ENCODE peak calls at places on chromosome 4, in seven cellular contexts. L is foreskin fibroblast, D is lung, C is PC-3, Y is HFF-Myc, Q is GM23338, N is osteocyte. B is an unnamed sample.

GRCh38 chr4:89737888-89738287 is 99.1 kb downstream of the SNCA start:
- DNase-seq in L (peak), D (no peak), C (peak), Y (no peak), Q (no peak), N (no peak), B (peak)

GRCh38 chr4:1410491-1411325 is 4.5 kb upstream of the NKX1-1 start:
- DNase-seq in L (no peak), D (no peak), C (peak), Y (peak), Q (peak), N (peak), B (no peak)

GRCh38 chr4:111228874-111229273 is 606.0 kb upstream of the PITX2 start:
- DNase-seq in L (peak), D (no peak), C (peak), Y (no peak), Q (no peak), N (no peak), B (no peak)

GRCh38 chr4:85952518-85952917 is 407.3 kb downstream of the MAPK10 start:
- DNase-seq in L (peak), D (no peak), C (peak), Y (no peak), Q (no peak), N (no peak), B (peak)

GRCh38 chr4:1208970-1209704 is 36.8 kb upstream of the SPON2 start:
- DNase-seq in L (no peak), D (no peak), C (no peak), Y (no peak), Q (peak), N (no peak), B (no peak)

GRCh38 chr4:52643846-52644245 is 15.3 kb downstream of the USP46 start:
- DNase-seq in L (peak), D (peak), C (peak), Y (no peak), Q (no peak), N (no peak), B (peak)

GRCh38 chr4:10866691-10867090 is 182.1 kb upstream of the CLNK start:
- DNase-seq in L (no peak), D (no peak), C (no peak), Y (no peak), Q (no peak), N (no peak), B (no peak)

GRCh38 chr4:2251073-2251794 is 9.3 kb upstream of the HAUS3 start:
- DNase-seq in L (no peak), D (no peak), C (no peak), Y (no peak), Q (no peak), N (no peak), B (no peak)

GRCh38 chr4:14222630-14223029 is 595.1 kb upstream of the BOD1L1 start:
- DNase-seq in L (no peak), D (no peak), C (no peak), Y (no peak), Q (no peak), N (no peak), B (no peak)

GRCh38 chr4:121717680-121718237 is 21.0 kb upstream of the ANXA5 start:
- DNase-seq in L (peak), D (no peak), C (no peak), Y (no peak), Q (no peak), N (no peak), B (no peak)

GRCh38 chr4:78325244-78326187 is 226.1 kb upstream of the ANXA3 start:
- DNase-seq in L (no peak), D (no peak), C (peak), Y (no peak), Q (no peak), N (no peak), B (no peak)

GRCh38 chr4:77022581-77023133 is 53.1 kb downstream of the CCNI start:
- DNase-seq in L (peak), D (no peak), C (no peak), Y (no peak), Q (peak), N (no peak), B (peak)
- TF ChIP-seq CTCF in L (no peak), D (no peak), C (no peak), Y (no peak), Q (no peak), N (no peak), B (peak)

GRCh38 chr4:182254381-182254780 is 11.2 kb downstream of the TENM3 start:
- DNase-seq in L (no peak), D (no peak), C (no peak), Y (no peak), Q (peak), N (no peak), B (no peak)
- TF ChIP-seq CTCF in L (no peak), D (no peak), C (no peak), Y (no peak), Q (no peak), N (no peak), B (no peak)

GRCh38 chr4:141080668-141081067 is 52.6 kb downstream of the RNF150 start:
- DNase-seq in L (no peak), D (no peak), C (no peak), Y (no peak), Q (peak), N (no peak), B (no peak)

GRCh38 chr4:141078871-141079270 is 54.4 kb downstream of the RNF150 start:
- DNase-seq in L (peak), D (no peak), C (no peak), Y (no peak), Q (no peak), N (no peak), B (no peak)

GRCh38 chr4:141079393-141079930 is 53.8 kb downstream of the RNF150 start:
- DNase-seq in L (no peak), D (no peak), C (no peak), Y (no peak), Q (no peak), N (no peak), B (no peak)

GRCh38 chr4:141075553-141075952 is 57.7 kb downstream of the RNF150 start:
- DNase-seq in L (no peak), D (no peak), C (no peak), Y (no peak), Q (no peak), N (no peak), B (no peak)

DNA sequence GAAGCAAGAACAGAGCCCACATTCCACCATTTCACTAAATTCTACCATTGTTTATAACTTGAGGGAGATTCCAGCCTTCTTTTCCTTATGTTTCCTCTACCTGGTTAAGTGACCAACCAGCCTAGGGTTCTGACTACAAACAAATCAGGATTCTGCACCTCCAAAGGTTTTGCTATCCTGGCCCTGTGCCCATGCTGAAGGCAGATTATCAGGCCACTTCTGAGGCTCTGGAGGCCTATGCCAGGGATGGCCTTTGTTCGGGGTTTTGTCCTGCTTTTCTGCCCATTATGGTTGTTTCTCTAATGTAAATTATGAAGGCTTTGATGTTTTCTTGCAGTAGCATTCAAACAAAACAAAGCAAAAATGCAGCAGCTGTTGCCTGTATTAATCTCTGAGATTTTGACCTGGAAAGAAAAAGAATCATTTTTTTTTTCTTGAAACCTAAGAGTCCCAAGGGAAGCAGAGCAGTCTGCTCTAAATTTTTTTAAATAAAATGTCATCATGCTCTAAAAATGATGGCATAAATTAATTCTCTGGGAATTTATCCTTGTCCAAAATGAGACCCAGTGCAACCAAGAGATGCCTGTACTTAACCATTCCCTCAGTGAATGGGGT is 55.6 kb downstream of the RNF150 start:
- DNase-seq in L (no peak), D (no peak), C (no peak), Y (no peak), Q (peak), N (no peak), B (no peak)
- TF ChIP-seq CTCF in L (no peak), D (no peak), C (no peak), Y (no peak), Q (no peak), N (peak), B (no peak)

GRCh38 chr4:73865697-73866096 is 3.5 kb upstream of the CXCL1 start:
- DNase-seq in L (no peak), D (no peak), C (no peak), Y (no peak), Q (no peak), N (no peak), B (no peak)

GRCh38 chr4:73866236-73866635 is 3.0 kb upstream of the CXCL1 start:
- DNase-seq in L (no peak), D (no peak), C (no peak), Y (no peak), Q (no peak), N (no peak), B (no peak)

GRCh38 chr4:73864973-73865372 is 4.2 kb upstream of the CXCL1 start:
- DNase-seq in L (no peak), D (no peak), C (peak), Y (no peak), Q (no peak), N (no peak), B (no peak)

GRCh38 chr4:73862357-73862756 is 6.8 kb upstream of the CXCL1 start:
- DNase-seq in L (no peak), D (no peak), C (peak), Y (no peak), Q (no peak), N (no peak), B (no peak)

DNA sequence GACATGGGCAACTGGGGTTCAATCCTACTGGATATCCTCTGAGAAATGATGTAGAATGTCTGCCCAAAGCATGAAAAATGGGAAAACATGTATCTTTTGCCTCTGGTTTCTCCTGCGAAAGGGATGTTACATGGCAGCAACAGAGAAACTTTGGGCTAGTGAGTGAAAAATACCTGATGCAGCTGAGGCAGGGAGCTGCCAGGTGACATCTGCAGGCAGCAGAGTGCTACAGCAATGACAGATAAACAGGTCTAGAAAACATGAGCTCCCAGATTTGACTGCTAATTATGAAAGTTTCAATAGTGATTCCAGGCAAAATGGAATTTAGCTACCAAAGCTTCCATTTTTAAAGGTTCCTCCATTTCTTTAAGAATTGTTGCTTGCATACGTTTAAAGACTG is 4.8 kb upstream of the CXCL1 start:
- DNase-seq in L (no peak), D (no peak), C (peak), Y (no peak), Q (peak), N (no peak), B (no peak)
- TF ChIP-seq CTCF in L (no peak), D (peak), C (peak), Y (peak), Q (peak), N (peak), B (peak)

GRCh38 chr4:151325320-151326246 is at the start of gene SH3D19:
- DNase-seq in L (peak), D (peak), C (peak), Y (no peak), Q (peak), N (peak), B (no peak)
- TF ChIP-seq CTCF in L (no peak), D (no peak), C (no peak), Y (no peak), Q (no peak), N (no peak), B (no peak)

GRCh38 chr4:107740381-107740780 is 20.3 kb upstream of the PAPSS1 start:
- DNase-seq in L (no peak), D (no peak), C (peak), Y (no peak), Q (peak), N (no peak), B (no peak)
- TF ChIP-seq CTCF in L (no peak), D (no peak), C (peak), Y (peak), Q (peak), N (peak), B (peak)